ENCODE peak calls at places on chromosomes 16 and 17, in five cellular contexts. T is psoas muscle, S is fibroblast of lung, Q is PC-9, A is pancreas. I is an unnamed sample.

GRCh38 chr16:71229344-71229743 is 1.2 kb downstream of the HYDIN start:
- DNase-seq in Q (no peak), A (no peak), S (no peak), T (no peak), I (no peak)

GRCh38 chr17:7882629-7883028 is 6.0 kb upstream of the CHD3 start:
- DNase-seq in Q (no peak), S (no peak), A (no peak), T (no peak), I (no peak)

GRCh38 chr17:7356072-7356549 is 1.2 kb downstream of the TMEM95 start:
- DNase-seq in S (peak), T (peak), Q (peak), A (peak), I (no peak)

GRCh38 chr16:46842192-46842895 is 11.4 kb upstream of the C16orf87 start:
- DNase-seq in A (no peak), Q (no peak), T (no peak), S (no peak), I (no peak)

GRCh38 chr17:56629450-56630187 is 36.1 kb downstream of the NOG start:
- DNase-seq in T (no peak), A (no peak), Q (peak), S (peak), I (peak)

GRCh38 chr17:58382108-58382884 is 30.3 kb upstream of the SUPT4H1 start:
- DNase-seq in S (no peak), T (no peak), Q (no peak), A (no peak), I (no peak)

GRCh38 chr17:35094902-35095301 is 24.8 kb downstream of the RAD51D start:
- DNase-seq in T (no peak), S (peak), Q (peak), A (no peak), I (peak)

GRCh38 chr16:59058261-59058660 is 324.1 kb upstream of the GOT2 start:
- DNase-seq in T (no peak), S (no peak), A (no peak), Q (no peak), I (no peak)

GRCh38 chr16:86061771-86062170 is 162.8 kb downstream of the IRF8 start:
- DNase-seq in S (no peak), Q (no peak), A (peak), T (no peak), I (no peak)

GRCh38 chr17:78151514-78152008 is 5.4 kb downstream of the C17orf99 start:
- DNase-seq in A (no peak), Q (peak), T (no peak), S (no peak), I (no peak)

GRCh38 chr16:89146211-89147005 is 25.1 kb upstream of the CDH15 start:
- DNase-seq in S (no peak), A (peak), T (peak), Q (no peak), I (no peak)

GRCh38 chr16:17451835-17452234 is 18.9 kb downstream of the XYLT1 start:
- DNase-seq in A (no peak), T (no peak), S (no peak), Q (no peak), I (no peak)

GRCh38 chr17:79811036-79811887 is 14.4 kb upstream of the CBX8 start:
- DNase-seq in T (no peak), Q (no peak), A (peak), S (no peak), I (no peak)

GRCh38 chr16:10514369-10515055 is 65.9 kb downstream of the EMP2 start:
- DNase-seq in A (no peak), S (peak), T (no peak), Q (peak), I (peak)

GRCh38 chr17:41974658-41975057 is 8.1 kb downstream of the CNP start:
- DNase-seq in T (no peak), A (no peak), Q (no peak), S (no peak), I (no peak)

GRCh38 chr16:24309222-24309905 is 53.2 kb downstream of the CACNG3 start:
- DNase-seq in S (peak), Q (peak), A (peak), T (no peak), I (no peak)

GRCh38 chr17:80227666-80228065 is 7.4 kb downstream of the SLC26A11 start:
- DNase-seq in T (no peak), A (no peak), S (no peak), Q (no peak), I (no peak)

GRCh38 chr16:81618661-81619060 is 160.4 kb upstream of the PLCG2 start:
- DNase-seq in T (no peak), Q (no peak), S (no peak), A (no peak), I (no peak)

GRCh38 chr16:57843400-57843799 is 41.1 kb upstream of the KIFC3 start:
- DNase-seq in S (no peak), T (no peak), A (peak), Q (no peak), I (no peak)
- H3K27ac ChIP-seq in S (no peak), T (no peak), A (no peak), Q (no peak), I (no peak)

GRCh38 chr17:3723556-3724372 is at the start of gene HASPIN:
- DNase-seq in S (peak), Q (peak), T (peak), A (peak), I (peak)
- TF ChIP-seq CTCF in S (peak), Q (peak), T (peak), A (no peak), I (peak)

GRCh38 chr16:68592466-68593337 is 52.4 kb upstream of the CDH3 start:
- DNase-seq in A (no peak), T (no peak), Q (no peak), S (no peak), I (no peak)
- H3K4me3 ChIP-seq in A (no peak), T (no peak), Q (no peak), S (no peak), I (no peak)

GRCh38 chr17:49216482-49216881 is 6.0 kb downstream of the ABI3 start:
- DNase-seq in A (no peak), T (no peak), Q (no peak), S (no peak), I (no peak)
- H3K27ac ChIP-seq in A (no peak), T (no peak), Q (no peak), S (no peak), I (no peak)

GRCh38 chr17:40019140-40019991 is 4.1 kb downstream of the CSF3 start:
- DNase-seq in S (peak), T (peak), A (no peak), Q (no peak), I (peak)

GRCh38 chr17:40022497-40022896 is 7.3 kb downstream of the CSF3 start:
- DNase-seq in S (no peak), Q (no peak), A (no peak), T (no peak), I (no peak)

GRCh38 chr17:40020146-40020545 is 4.9 kb downstream of the CSF3 start:
- DNase-seq in T (no peak), A (no peak), Q (no peak), S (no peak), I (no peak)

GRCh38 chr17:40022961-40023541 is 7.8 kb downstream of the CSF3 start:
- DNase-seq in T (peak), S (no peak), A (no peak), Q (peak), I (no peak)

DNA sequence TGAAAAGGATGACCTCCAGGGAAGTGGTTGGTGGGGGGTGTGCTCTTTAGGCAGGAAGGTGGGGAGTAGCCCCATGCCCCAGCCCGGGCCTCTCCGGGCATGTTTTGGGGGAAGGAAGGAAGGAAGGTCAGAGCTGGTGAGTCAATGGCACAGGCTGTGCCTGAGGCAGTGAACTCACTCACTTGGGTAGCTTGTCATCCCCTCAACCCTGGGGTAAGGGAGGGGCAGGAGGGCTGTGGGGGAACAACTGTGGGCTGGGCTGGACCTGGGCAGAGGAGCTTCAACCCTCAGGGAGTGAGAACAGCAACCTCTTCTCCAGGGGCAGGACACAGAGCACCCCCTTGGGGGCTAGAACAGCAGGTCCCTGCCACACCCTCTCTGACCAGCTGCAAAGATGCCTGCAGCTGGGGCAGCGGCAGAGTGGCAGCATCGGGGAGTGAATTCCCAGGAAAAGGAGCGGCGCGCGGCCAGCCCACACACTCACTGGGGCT is 6.3 kb downstream of the CSF3 start:
- DNase-seq in T (peak), S (peak), Q (peak), A (no peak), I (no peak)
- TF ChIP-seq CTCF in T (no peak), S (no peak), Q (no peak), A (no peak), I (no peak)

GRCh38 chr17:1076299-1076981 is 79.5 kb downstream of the TIMM22 start:
- DNase-seq in S (no peak), T (peak), A (no peak), Q (no peak), I (no peak)

GRCh38 chr17:1077536-1078061 is 80.7 kb downstream of the TIMM22 start:
- DNase-seq in A (no peak), Q (no peak), T (peak), S (no peak), I (no peak)

GRCh38 chr17:1078062-1078711 is 81.3 kb downstream of the TIMM22 start:
- DNase-seq in A (no peak), T (no peak), S (no peak), Q (no peak), I (no peak)

GRCh38 chr17:1074886-1075665 is 78.1 kb downstream of the TIMM22 start:
- DNase-seq in S (no peak), Q (no peak), A (no peak), T (peak), I (no peak)

DNA sequence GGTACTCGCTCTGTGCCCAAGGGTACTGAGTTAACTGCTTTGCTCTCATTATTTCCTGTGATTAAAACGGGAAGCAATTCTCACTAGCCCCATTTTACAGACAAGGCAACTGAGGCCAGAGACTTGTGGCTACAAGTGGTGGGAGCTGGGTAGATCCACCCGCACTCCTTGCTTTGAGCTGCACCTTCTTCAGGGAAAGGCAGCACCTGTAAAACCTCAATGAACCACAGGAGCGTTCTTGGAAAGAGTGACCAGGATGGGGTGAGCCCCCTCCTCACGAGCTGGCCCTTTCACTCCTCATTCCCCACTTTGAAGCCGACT is 80.0 kb downstream of the TIMM22 start:
- DNase-seq in A (no peak), S (no peak), T (peak), Q (no peak), I (no peak)
- H3K4me3 ChIP-seq in A (no peak), S (no peak), T (no peak), Q (no peak), I (no peak)

GRCh38 chr17:17034028-17034427 is 8.2 kb upstream of the MPRIP start:
- DNase-seq in T (no peak), Q (no peak), S (peak), A (no peak), I (no peak)

GRCh38 chr17:17034496-17035066 is 7.7 kb upstream of the MPRIP start:
- DNase-seq in Q (no peak), A (no peak), S (no peak), T (no peak), I (no peak)

GRCh38 chr17:17035920-17036319 is 6.3 kb upstream of the MPRIP start:
- DNase-seq in A (no peak), S (no peak), Q (no peak), T (peak), I (no peak)

GRCh38 chr17:17035490-17035889 is 6.8 kb upstream of the MPRIP start:
- DNase-seq in S (no peak), Q (no peak), A (no peak), T (no peak), I (no peak)

GRCh38 chr17:17036520-17036998 is 5.7 kb upstream of the MPRIP start:
- DNase-seq in S (peak), T (peak), A (no peak), Q (no peak), I (no peak)
- H3K27ac ChIP-seq in S (no peak), T (peak), A (no peak), Q (no peak), I (peak)

GRCh38 chr17:72832306-72832705 is 260.2 kb downstream of the SLC39A11 start:
- DNase-seq in S (no peak), Q (no peak), T (no peak), A (no peak), I (no peak)
- TF ChIP-seq CTCF in S (no peak), Q (no peak), T (no peak), A (no peak), I (no peak)

GRCh38 chr17:43658890-43659289 is 2.8 kb downstream of the MEOX1 start:
- DNase-seq in T (no peak), A (no peak), Q (no peak), S (no peak), I (no peak)
- H3K4me3 ChIP-seq in T (peak), A (no peak), Q (no peak), S (no peak), I (no peak)

GRCh38 chr16:68079616-68080344 is 5.4 kb upstream of the NFATC3 start:
- DNase-seq in T (peak), S (no peak), Q (no peak), A (peak), I (no peak)

GRCh38 chr16:68083239-68083781 is 1.9 kb upstream of the NFATC3 start:
- DNase-seq in Q (no peak), T (no peak), S (no peak), A (peak), I (no peak)

GRCh38 chr16:68083861-68084503 is 1.2 kb upstream of the NFATC3 start:
- DNase-seq in A (peak), Q (no peak), T (no peak), S (peak), I (no peak)

GRCh38 chr16:68082596-68083238 is 2.5 kb upstream of the NFATC3 start:
- DNase-seq in A (peak), S (no peak), T (no peak), Q (no peak), I (no peak)

GRCh38 chr16:68081796-68082567 is 3.2 kb upstream of the NFATC3 start:
- DNase-seq in S (no peak), A (no peak), T (no peak), Q (no peak), I (no peak)
- H3K27ac ChIP-seq in S (no peak), A (no peak), T (peak), Q (no peak), I (no peak)

I was measured in AG04450.